ENCODE peak calls at places on chromosomes 12 and 14, in seven cellular contexts. W is psoas muscle, B is WTC11, R is tibial artery, P is GM12864, I is tibial nerve, X is cardiac fibroblast. F is an unnamed sample.
A peak's percentile ranks its signal among the peaks of the same experiment; 100 is the strongest.

GRCh38 chr12:88663001-88663400 is 82.7 kb upstream of the KITLG start:
- DNase-seq in B (no peak), X (peak; percentile 23), W (no peak), I (no peak), R (no peak), P (no peak), F (no peak)

GRCh38 chr14:20604291-20604690 is 13.1 kb upstream of the RNASE12 start:
- DNase-seq in P (no peak), B (no peak), R (no peak), W (no peak), I (no peak), X (no peak), F (no peak)

GRCh38 chr14:39175445-39176262 is 600 bp downstream of the PNN start:
- DNase-seq in I (no peak), R (no peak), P (no peak), B (peak; percentile 52), W (no peak), X (peak; percentile 38), F (peak; percentile 38)

GRCh38 chr14:52166822-52167221 is 98.0 kb upstream of the NID2 start:
- DNase-seq in W (no peak), I (no peak), R (no peak), P (no peak), X (no peak), B (no peak), F (no peak)

GRCh38 chr14:103803661-103804060 is 43.7 kb downstream of the PPP1R13B start:
- DNase-seq in R (no peak), W (no peak), P (no peak), B (no peak), I (no peak), X (peak; percentile 20), F (no peak)

GRCh38 chr12:123801573-123802178 is 39.6 kb downstream of the DNAH10 start:
- DNase-seq in W (no peak), R (no peak), B (no peak), X (peak; percentile 24), I (no peak), P (no peak), F (peak; percentile 38)

GRCh38 chr14:37623552-37623951 is 28.1 kb downstream of the TTC6 start:
- DNase-seq in I (no peak), W (no peak), R (no peak), P (no peak), X (peak; percentile 52), B (no peak), F (no peak)

GRCh38 chr14:33755358-33755757 is 195.5 kb downstream of the EGLN3 start:
- DNase-seq in R (no peak), B (no peak), W (no peak), X (no peak), P (no peak), I (no peak), F (no peak)

GRCh38 chr12:55743131-55743921 is 404 bp downstream of the GDF11 start:
- DNase-seq in X (peak; percentile 74), P (no peak), I (no peak), W (peak; percentile 65), B (peak; percentile 67), R (peak; percentile 69), F (peak; percentile 75)

GRCh38 chr12:28622416-28622815 is 432.2 kb downstream of the CCDC91 start:
- DNase-seq in B (no peak), X (peak; percentile 42), I (no peak), W (no peak), R (no peak), P (no peak), F (no peak)

GRCh38 chr12:39692258-39692853 is 72.8 kb upstream of the ABCD2 start:
- DNase-seq in I (no peak), R (no peak), B (no peak), W (no peak), X (peak; percentile 24), P (no peak), F (peak; percentile 22)

GRCh38 chr14:89899917-89900680 is 54.4 kb downstream of the EFCAB11 start:
- DNase-seq in B (no peak), X (peak; percentile 56), P (no peak), I (no peak), W (no peak), R (no peak), F (peak; percentile 17)
- TF ChIP-seq CTCF in B (peak; percentile 31), X (peak; percentile 48), P (peak; percentile 44), I (peak; percentile 35), W (peak; percentile 53), R (peak; percentile 38), F (peak; percentile 28)

DNA sequence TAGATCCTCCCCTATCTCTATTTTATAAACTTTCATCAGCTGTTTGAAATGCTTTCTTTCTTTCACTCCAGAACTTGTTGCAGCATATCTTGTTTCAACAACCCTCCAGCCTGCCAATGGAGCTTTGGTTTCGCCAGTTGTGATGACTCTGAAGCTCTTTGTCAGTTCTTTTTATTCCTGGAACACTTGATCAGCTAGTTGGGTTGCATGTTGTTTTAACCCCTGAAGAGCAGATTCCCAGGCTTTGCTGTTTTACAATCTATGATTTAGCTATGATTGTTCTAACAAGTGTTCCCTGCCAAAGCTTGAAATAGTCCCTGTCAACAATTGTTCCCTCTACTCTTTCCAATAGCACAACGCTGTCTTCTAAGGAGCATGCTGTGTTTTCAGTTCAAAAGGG is 50.6 kb upstream of the FUT8 start:
- DNase-seq in R (no peak), B (no peak), P (no peak), X (peak; percentile 91), I (peak; percentile 50), W (peak; percentile 49), F (no peak)
- TF ChIP-seq CTCF in R (no peak), B (no peak), P (no peak), X (no peak), I (no peak), W (no peak), F (no peak)

GRCh38 chr12:53302903-53303302 is 3.4 kb downstream of the MYG1 start:
- DNase-seq in R (no peak), B (no peak), X (no peak), I (no peak), W (no peak), P (no peak), F (no peak)

GRCh38 chr12:53300187-53300586 is 692 bp downstream of the MYG1 start:
- DNase-seq in R (no peak), I (no peak), P (no peak), B (no peak), X (peak; percentile 58), W (no peak), F (no peak)

GRCh38 chr12:53299101-53299453 is 418 bp upstream of the MYG1 start:
- DNase-seq in P (no peak), B (no peak), R (no peak), W (no peak), X (peak; percentile 80), I (peak; percentile 46), F (no peak)

GRCh38 chr12:53298154-53298553 is 1.3 kb upstream of the MYG1 start:
- DNase-seq in X (peak; percentile 92), R (no peak), P (no peak), I (no peak), B (no peak), W (no peak), F (no peak)

DNA sequence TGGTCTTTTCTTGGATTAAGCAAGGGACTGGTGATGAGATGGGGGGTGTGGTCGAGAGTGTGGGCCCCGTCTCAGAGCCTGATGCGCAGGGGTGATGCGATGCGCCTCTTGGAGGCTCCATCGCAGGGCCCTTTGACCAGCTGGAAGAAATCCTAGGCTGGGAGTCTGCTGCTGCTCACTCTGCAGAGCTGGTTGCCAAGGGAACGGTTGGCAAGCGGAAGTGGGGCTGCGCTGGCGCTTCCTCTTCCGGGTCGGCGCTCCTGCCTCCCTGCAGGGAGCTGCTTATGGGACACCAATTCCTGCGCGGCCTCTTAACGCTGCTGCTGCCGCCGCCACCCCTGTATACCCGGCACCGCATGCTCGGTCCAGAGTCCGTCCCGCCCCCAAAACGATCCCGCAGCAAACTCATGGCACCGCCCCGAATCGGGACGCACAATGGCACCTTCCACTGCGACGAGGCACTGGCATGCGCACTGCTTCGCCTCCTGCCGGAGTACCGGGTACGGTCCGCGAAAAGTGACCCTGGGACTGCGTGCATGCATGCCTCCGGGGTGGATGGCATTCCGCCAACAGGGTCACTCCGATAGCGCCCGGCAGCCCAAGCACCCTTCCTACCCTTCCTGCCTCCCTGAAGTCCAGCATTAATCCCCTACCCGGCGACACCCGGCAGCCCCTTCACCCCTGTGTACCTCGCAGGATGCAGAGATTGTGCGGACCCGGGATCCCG is at the start of gene MYG1:
- DNase-seq in X (peak; percentile 92), P (peak; percentile 72), R (peak; percentile 91), I (peak; percentile 69), W (peak; percentile 88), B (peak; percentile 89), F (peak; percentile 89)
- TF ChIP-seq CTCF in X (peak; percentile 20), P (peak; percentile 13), R (peak; percentile 21), I (peak; percentile 53), W (no peak), B (no peak), F (no peak)

DNA sequence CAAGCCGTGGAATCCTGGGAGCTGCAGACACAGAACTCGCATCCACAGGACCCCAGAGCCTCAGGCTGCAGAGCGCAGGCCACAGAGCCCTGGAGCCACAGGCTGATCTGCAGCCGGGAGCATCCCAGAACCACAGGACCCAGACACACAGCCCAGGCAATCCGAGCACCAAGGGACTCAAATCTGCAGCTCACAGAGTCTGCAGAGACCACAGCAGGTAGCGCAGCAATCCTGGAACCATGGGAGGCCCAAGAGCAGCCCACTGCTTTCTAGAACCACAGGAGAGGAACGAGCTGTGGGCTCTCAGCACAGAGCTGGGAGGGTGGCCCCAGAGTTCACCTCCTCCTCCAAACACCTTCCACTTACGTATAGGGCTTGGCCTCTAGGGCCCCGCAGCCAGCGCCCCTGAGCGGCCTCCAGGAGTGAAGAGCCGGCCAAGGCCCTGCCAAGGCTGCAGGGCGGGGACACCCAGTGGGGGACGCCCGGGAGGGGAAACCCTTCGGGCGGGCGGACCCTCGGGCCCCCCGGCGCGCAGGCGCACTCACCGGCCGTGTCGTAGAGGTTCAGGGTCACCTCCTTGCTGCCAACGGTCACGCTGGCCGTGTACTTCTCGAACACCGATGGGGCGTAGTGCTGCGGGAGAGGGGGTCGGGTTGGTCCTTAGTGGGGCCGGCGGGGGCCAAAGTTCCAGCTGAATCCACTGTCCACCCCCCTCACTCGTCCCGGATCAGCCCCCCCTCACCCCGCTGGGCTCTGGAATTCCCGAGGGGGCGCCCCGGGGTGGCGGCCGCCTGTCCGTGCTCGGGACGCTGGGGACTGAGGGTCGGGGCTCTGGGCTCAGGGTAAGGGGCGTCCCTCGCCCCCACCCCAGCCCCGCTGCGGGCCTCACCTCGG is 634 bp downstream of the RHOF start:
- DNase-seq in R (no peak), P (no peak), X (no peak), I (no peak), B (no peak), W (no peak), F (peak; percentile 74)
- TF ChIP-seq CTCF in R (no peak), P (no peak), X (no peak), I (no peak), B (no peak), W (no peak), F (peak; percentile 34)

DNA sequence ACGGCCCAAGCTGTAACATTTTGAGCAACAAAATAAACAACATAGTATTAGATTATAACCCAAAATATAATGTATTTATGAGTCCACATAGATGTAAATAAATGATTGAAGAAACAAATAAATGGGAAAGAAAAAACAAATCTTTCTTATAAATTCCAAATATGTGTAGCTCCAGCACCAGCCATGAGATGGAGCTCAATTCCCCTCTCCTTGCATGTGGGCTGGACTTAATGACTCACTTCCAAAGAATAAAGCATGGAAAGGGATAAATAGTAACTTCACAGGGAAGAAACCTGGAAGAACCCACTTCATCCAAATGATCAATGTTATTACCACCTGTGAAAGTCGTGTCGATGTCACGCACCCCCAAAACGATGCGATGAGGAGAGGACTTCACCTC is 158.8 kb downstream of the RPAP3 start:
- DNase-seq in I (no peak), W (no peak), P (no peak), R (no peak), X (peak; percentile 51), B (no peak), F (no peak)
- TF ChIP-seq CTCF in I (no peak), W (no peak), P (no peak), R (no peak), X (peak; percentile 66), B (no peak), F (no peak)

F was measured in GM10248.